ENCODE peak calls at places on chromosomes 1 and 21, in four cellular contexts. One of them, this sample, is unnamed.
A peak's percentile ranks its signal among the peaks of the same experiment; 100 is the strongest.

GRCh38 chr1:101664726-101665125 is 332.0 kb downstream of the OLFM3 start:
- DNase-seq in fibroblast of lung: no peak
- DNase-seq in activated CD4-positive, CD25-positive, alpha-beta regulatory T cell: no peak
- DNase-seq in amygdala: no peak
- DNase-seq in this sample: no peak

GRCh38 chr1:20721117-20722061 is 3.6 kb upstream of the KIF17 start:
- DNase-seq in amygdala: no peak
- DNase-seq in activated CD4-positive, CD25-positive, alpha-beta regulatory T cell: no peak
- DNase-seq in fibroblast of lung: no peak
- DNase-seq in this sample: no peak

GRCh38 chr1:63368131-63368530 is 704 bp downstream of the ALG6 start:
- DNase-seq in activated CD4-positive, CD25-positive, alpha-beta regulatory T cell: no peak
- DNase-seq in fibroblast of lung: no peak
- DNase-seq in amygdala: no peak
- DNase-seq in this sample: no peak

GRCh38 chr1:247332901-247333361 is 1.3 kb upstream of the ZNF496 start:
- DNase-seq in amygdala: peak; percentile 36
- DNase-seq in activated CD4-positive, CD25-positive, alpha-beta regulatory T cell: no peak
- DNase-seq in fibroblast of lung: peak; percentile 59
- DNase-seq in this sample: peak; percentile 14

GRCh38 chr1:32729254-32730046 is 26.9 kb upstream of the SYNC start:
- DNase-seq in activated CD4-positive, CD25-positive, alpha-beta regulatory T cell: no peak
- DNase-seq in fibroblast of lung: no peak
- DNase-seq in amygdala: no peak
- DNase-seq in this sample: no peak

GRCh38 chr1:184545601-184546000 is 158.8 kb downstream of the C1orf21 start:
- DNase-seq in activated CD4-positive, CD25-positive, alpha-beta regulatory T cell: no peak
- DNase-seq in amygdala: no peak
- DNase-seq in fibroblast of lung: peak; percentile 61
- DNase-seq in this sample: no peak

GRCh38 chr1:95171270-95172245 is 54.4 kb downstream of the TLCD4 start:
- DNase-seq in amygdala: no peak
- DNase-seq in activated CD4-positive, CD25-positive, alpha-beta regulatory T cell: no peak
- DNase-seq in fibroblast of lung: no peak
- DNase-seq in this sample: no peak

GRCh38 chr1:180482425-180483275 is 19.7 kb downstream of the ACBD6 start:
- DNase-seq in amygdala: peak; percentile 24
- DNase-seq in activated CD4-positive, CD25-positive, alpha-beta regulatory T cell: no peak
- DNase-seq in fibroblast of lung: peak; percentile 37
- DNase-seq in this sample: no peak

GRCh38 chr1:87410771-87411170 is 82.1 kb downstream of the LMO4 start:
- DNase-seq in fibroblast of lung: no peak
- DNase-seq in activated CD4-positive, CD25-positive, alpha-beta regulatory T cell: no peak
- DNase-seq in amygdala: peak; percentile 95
- DNase-seq in this sample: peak; percentile 92

GRCh38 chr1:160672789-160673695 is 26.2 kb upstream of the SLAMF1 start:
- DNase-seq in amygdala: no peak
- DNase-seq in activated CD4-positive, CD25-positive, alpha-beta regulatory T cell: no peak
- DNase-seq in fibroblast of lung: no peak
- DNase-seq in this sample: no peak

GRCh38 chr1:219147571-219148019 is 26.1 kb upstream of the LYPLAL1 start:
- DNase-seq in fibroblast of lung: no peak
- DNase-seq in activated CD4-positive, CD25-positive, alpha-beta regulatory T cell: no peak
- DNase-seq in amygdala: no peak
- DNase-seq in this sample: no peak

GRCh38 chr21:34762761-34763160 is 94.0 kb downstream of the CLIC6 start:
- DNase-seq in fibroblast of lung: peak; percentile 82
- DNase-seq in amygdala: no peak
- DNase-seq in activated CD4-positive, CD25-positive, alpha-beta regulatory T cell: no peak
- DNase-seq in this sample: no peak

GRCh38 chr21:43188712-43189151 is 19.9 kb downstream of the CRYAA start:
- DNase-seq in activated CD4-positive, CD25-positive, alpha-beta regulatory T cell: no peak
- DNase-seq in fibroblast of lung: no peak
- DNase-seq in amygdala: peak; percentile 74
- DNase-seq in this sample: peak; percentile 5

GRCh38 chr1:11648732-11649158 is 5.5 kb downstream of the FBXO2 start:
- DNase-seq in fibroblast of lung: no peak
- DNase-seq in activated CD4-positive, CD25-positive, alpha-beta regulatory T cell: no peak
- DNase-seq in amygdala: no peak
- DNase-seq in this sample: peak; percentile 61

GRCh38 chr1:39574646-39575045 is 1.9 kb downstream of the PABPC4 start:
- DNase-seq in amygdala: no peak
- DNase-seq in activated CD4-positive, CD25-positive, alpha-beta regulatory T cell: no peak
- DNase-seq in fibroblast of lung: peak; percentile 19
- DNase-seq in this sample: no peak

GRCh38 chr1:93874025-93874651 is 4.9 kb downstream of the DNTTIP2 start:
- DNase-seq in amygdala: no peak
- DNase-seq in activated CD4-positive, CD25-positive, alpha-beta regulatory T cell: no peak
- DNase-seq in fibroblast of lung: peak; percentile 22
- DNase-seq in this sample: no peak

GRCh38 chr1:99662581-99663208 is 16.8 kb downstream of the PALMD start:
- DNase-seq in activated CD4-positive, CD25-positive, alpha-beta regulatory T cell: no peak
- DNase-seq in amygdala: no peak
- DNase-seq in fibroblast of lung: no peak
- DNase-seq in this sample: no peak

GRCh38 chr1:229147086-229147485 is 123.8 kb upstream of the RAB4A start:
- DNase-seq in activated CD4-positive, CD25-positive, alpha-beta regulatory T cell: no peak
- DNase-seq in amygdala: no peak
- DNase-seq in fibroblast of lung: no peak
- DNase-seq in this sample: no peak

GRCh38 chr1:59263116-59263515 is 33.8 kb upstream of the FGGY start:
- DNase-seq in activated CD4-positive, CD25-positive, alpha-beta regulatory T cell: no peak
- DNase-seq in fibroblast of lung: peak; percentile 13
- DNase-seq in amygdala: no peak
- DNase-seq in this sample: no peak

GRCh38 chr21:38914531-38915385 is 109.0 kb downstream of the ETS2 start:
- DNase-seq in amygdala: no peak
- DNase-seq in fibroblast of lung: peak; percentile 50
- DNase-seq in activated CD4-positive, CD25-positive, alpha-beta regulatory T cell: no peak
- DNase-seq in this sample: no peak

GRCh38 chr1:63987014-63987630 is 213.3 kb downstream of the ROR1 start:
- DNase-seq in activated CD4-positive, CD25-positive, alpha-beta regulatory T cell: no peak
- DNase-seq in fibroblast of lung: peak; percentile 76
- DNase-seq in amygdala: no peak
- DNase-seq in this sample: no peak

GRCh38 chr21:38498057-38498833 is at the start of gene ERG:
- DNase-seq in activated CD4-positive, CD25-positive, alpha-beta regulatory T cell: no peak
- DNase-seq in fibroblast of lung: no peak
- DNase-seq in amygdala: no peak
- DNase-seq in this sample: no peak

GRCh38 chr1:165632491-165632890 is 1.5 kb downstream of the MGST3 start:
- DNase-seq in fibroblast of lung: no peak
- DNase-seq in activated CD4-positive, CD25-positive, alpha-beta regulatory T cell: no peak
- DNase-seq in amygdala: no peak
- DNase-seq in this sample: no peak

This sample was measured in substantia nigra.